ENCODE peak calls at places on chromosomes 16 and 17, in ten cellular contexts. X is heart right ventricle, S is A549, J is neuronal stem cell, I is HCT116, D is stomach, Q is IMR-90, O is tibial nerve, B is spleen, T is uterus. V is an unnamed sample.

GRCh38 chr17:4142107-4142900 is 526 bp downstream of the ZZEF1 start:
- DNase-seq in X (peak; percentile 19), S (no peak), J (no peak), I (no peak), D (peak; percentile 32), Q (peak; percentile 17), O (no peak), B (no peak), T (no peak), V (no peak)

GRCh38 chr17:6711081-6711674 is 2.0 kb downstream of the SLC13A5 start:
- DNase-seq in X (no peak), S (no peak), J (no peak), I (no peak), D (peak; percentile 49), Q (no peak), O (no peak), B (no peak), T (no peak), V (no peak)

GRCh38 chr17:30995347-30995746 is 24.5 kb downstream of the RNF135 start:
- DNase-seq in X (no peak), S (no peak), J (no peak), I (no peak), D (no peak), Q (peak; percentile 13), O (no peak), B (no peak), T (no peak), V (no peak)

GRCh38 chr16:28590384-28591340 is 6.2 kb downstream of the SULT1A2 start:
- DNase-seq in X (no peak), S (no peak), J (no peak), I (no peak), D (no peak), Q (no peak), O (no peak), B (no peak), T (no peak), V (no peak)

GRCh38 chr16:65745-66144 is 6.7 kb downstream of the RHBDF1 start:
- DNase-seq in X (peak; percentile 78), S (peak; percentile 90), J (peak; percentile 64), I (peak; percentile 21), D (peak; percentile 91), Q (peak; percentile 59), O (peak; percentile 91), B (peak; percentile 95), T (peak; percentile 78), V (no peak)

GRCh38 chr16:60651351-60651750 is 1384.9 kb downstream of the CDH8 start:
- DNase-seq in X (no peak), S (no peak), J (no peak), I (no peak), D (no peak), Q (no peak), O (no peak), B (no peak), T (no peak), V (no peak)

GRCh38 chr17:80519091-80519781 is 25.4 kb upstream of the RPTOR start:
- DNase-seq in X (no peak), S (no peak), J (no peak), I (no peak), D (no peak), Q (no peak), O (no peak), B (no peak), T (no peak), V (no peak)

GRCh38 chr17:58516644-58517377 is 2.4 kb upstream of the MTMR4 start:
- DNase-seq in X (no peak), S (no peak), J (no peak), I (no peak), D (no peak), Q (no peak), O (no peak), B (no peak), T (no peak), V (no peak)

GRCh38 chr16:18788828-18789514 is 1.2 kb downstream of the RPS15A start:
- DNase-seq in X (no peak), S (no peak), J (no peak), I (no peak), D (no peak), Q (no peak), O (no peak), B (no peak), T (no peak), V (no peak)

GRCh38 chr17:45775576-45776011 is 8.5 kb upstream of the CRHR1 start:
- DNase-seq in X (peak; percentile 31), S (no peak), J (no peak), I (no peak), D (peak; percentile 86), Q (no peak), O (no peak), B (no peak), T (peak; percentile 29), V (no peak)

GRCh38 chr16:9102379-9102778 is 10.9 kb downstream of the HAPSTR1 start:
- DNase-seq in X (no peak), S (no peak), J (no peak), I (no peak), D (no peak), Q (peak; percentile 97), O (no peak), B (no peak), T (no peak), V (no peak)

DNA sequence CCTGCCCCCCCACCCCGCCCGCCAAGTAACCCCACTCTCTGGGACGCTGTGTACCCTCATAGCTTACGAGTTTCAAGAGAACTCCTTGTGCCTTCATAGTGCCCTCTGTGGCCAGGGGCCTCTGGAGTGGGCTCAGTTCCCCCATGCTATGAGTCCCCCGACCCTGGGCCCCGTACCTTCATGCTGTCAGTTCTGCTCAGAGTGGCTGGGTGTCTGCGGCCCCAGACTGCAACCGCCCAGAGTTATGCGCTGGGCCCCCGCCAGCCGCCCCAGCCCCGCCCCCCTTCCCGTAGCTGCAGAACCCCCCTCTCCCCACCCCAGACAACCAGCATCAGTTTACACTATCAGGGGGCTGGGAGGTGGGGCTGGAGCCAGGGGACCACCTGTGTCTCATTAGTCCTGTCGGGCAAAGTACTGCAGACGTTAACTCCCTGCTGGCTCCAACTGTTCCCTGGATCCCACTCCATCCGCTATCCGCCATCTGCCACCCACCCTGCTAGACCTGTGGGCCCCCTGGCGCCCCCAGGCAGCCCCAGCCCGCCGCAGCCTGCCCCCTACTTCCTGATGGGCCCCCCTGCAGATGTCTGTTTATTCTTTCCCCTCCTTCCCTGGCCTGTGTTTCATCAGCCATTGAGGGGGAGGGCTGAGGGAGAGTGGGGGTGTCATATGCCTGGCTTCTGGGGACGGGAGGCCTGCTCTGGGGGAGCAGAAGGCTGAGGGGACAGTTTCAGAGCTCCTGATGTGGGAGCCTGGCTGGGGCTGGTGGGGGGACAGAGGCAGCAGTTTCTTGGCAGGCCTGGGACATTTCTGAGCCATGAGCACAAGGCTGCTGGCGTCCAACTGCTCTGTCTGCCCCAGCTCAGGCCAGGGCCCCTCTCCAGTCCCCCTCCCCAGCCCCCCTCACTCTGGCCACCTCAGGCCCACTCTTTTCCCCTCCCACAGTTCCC is at the start of gene MFAP4:
- DNase-seq in X (peak; percentile 64), S (no peak), J (no peak), I (no peak), D (no peak), Q (peak; percentile 90), O (peak; percentile 65), B (peak; percentile 64), T (peak; percentile 92), V (no peak)
- H3K4me3 ChIP-seq in X (peak within 1 kb of the TSS; percentile 33), S (no peak within 1 kb of the TSS), J (no peak within 1 kb of the TSS), I (no peak within 1 kb of the TSS), D (peak within 1 kb of the TSS; percentile 26), Q (peak within 1 kb of the TSS; percentile 57), O (peak within 1 kb of the TSS; percentile 15), B (no peak within 1 kb of the TSS), T (peak within 1 kb of the TSS; percentile 38), V (peak within 1 kb of the TSS; percentile 5)

GRCh38 chr16:1929105-1929504 is 10.9 kb upstream of the HS3ST6 start:
- DNase-seq in X (peak; percentile 51), S (peak; percentile 78), J (no peak), I (no peak), D (no peak), Q (no peak), O (no peak), B (no peak), T (peak; percentile 47), V (no peak)
- H3K27ac ChIP-seq in X (peak overlapping the region; percentile 71), S (peak overlapping the region; percentile 99), J (no peak overlapping the region), I (peak overlapping the region; percentile 68), D (peak overlapping the region; percentile 81), Q (no peak overlapping the region), O (peak overlapping the region; percentile 86), B (peak overlapping the region; percentile 81), T (peak overlapping the region; percentile 80), V (no peak overlapping the region)

GRCh38 chr17:77420476-77420803 is 279.7 kb downstream of the SEC14L1 start:
- DNase-seq in X (no peak), S (no peak), J (no peak), I (no peak), D (no peak), Q (no peak), O (no peak), B (no peak), T (no peak), V (no peak)
- H3K4me3 ChIP-seq in X (no peak overlapping the region), S (no peak overlapping the region), J (no peak overlapping the region), I (no peak overlapping the region), D (no peak overlapping the region), Q (no peak overlapping the region), O (no peak overlapping the region), B (no peak overlapping the region), T (no peak overlapping the region), V (no peak overlapping the region)

GRCh38 chr17:47301161-47301560 is 22.6 kb upstream of the EFCAB13 start:
- DNase-seq in X (no peak), S (no peak), J (no peak), I (no peak), D (no peak), Q (no peak), O (no peak), B (no peak), T (no peak), V (no peak)
- H3K27ac ChIP-seq in X (no peak overlapping the region), S (no peak overlapping the region), J (no peak overlapping the region), I (no peak overlapping the region), D (no peak overlapping the region), Q (no peak overlapping the region), O (no peak overlapping the region), B (no peak overlapping the region), T (no peak overlapping the region), V (no peak overlapping the region)

V was measured in iPS DF 6.9.